ENCODE peak calls at places on chromosome 14, in ten cellular contexts. B is uterus; W is naive thymus-derived CD4-positive, alpha-beta T cell; L is right atrium auricular region; D is keratinocyte; T is K562; M is CD8-positive, alpha-beta memory T cell; P is lower lobe of right lung; R is transverse colon; G is stomach. S is an unnamed sample.

GRCh38 chr14:93105362-93105761 is 10.4 kb downstream of the ITPK1 start:
- DNase-seq in R (peak; percentile 57), D (no peak), B (no peak), P (peak; percentile 85), W (no peak), G (peak; percentile 41), T (no peak), L (peak; percentile 73), M (no peak), S (peak; percentile 89)

GRCh38 chr14:65958664-65959562 is 527.3 kb upstream of the CCDC196 start:
- DNase-seq in L (no peak), B (no peak), D (no peak), M (no peak), P (no peak), R (no peak), W (peak; percentile 50), G (no peak), T (peak; percentile 30), S (no peak)

GRCh38 chr14:21231020-21231652 is 38.1 kb downstream of the HNRNPC start:
- DNase-seq in L (no peak), P (no peak), G (no peak), R (no peak), M (no peak), D (no peak), T (no peak), W (peak; percentile 40), B (no peak), S (no peak)

GRCh38 chr14:79915411-79915810 is 295.9 kb downstream of the DIO2 start:
- DNase-seq in R (no peak), G (no peak), D (no peak), L (no peak), T (no peak), W (no peak), P (no peak), M (no peak), B (no peak), S (no peak)

GRCh38 chr14:67599698-67600561 is at the start of gene PIGH:
- DNase-seq in M (peak; percentile 94), W (peak; percentile 93), G (peak; percentile 92), R (peak; percentile 95), T (peak; percentile 92), L (peak; percentile 84), B (peak; percentile 92), P (peak; percentile 91), D (no peak), S (peak; percentile 99)

GRCh38 chr14:94115068-94115591 is 4.6 kb downstream of the IFI27 start:
- DNase-seq in W (no peak), G (peak; percentile 34), T (no peak), M (no peak), L (no peak), D (no peak), B (no peak), R (peak; percentile 47), P (no peak), S (peak; percentile 52)

GRCh38 chr14:64504310-64504896 is at the start of gene ZBTB1:
- DNase-seq in M (peak; percentile 79), T (peak; percentile 71), P (peak; percentile 94), W (peak; percentile 87), D (no peak), L (peak; percentile 87), G (peak; percentile 83), B (peak; percentile 78), R (peak; percentile 85), S (peak; percentile 90)

GRCh38 chr14:37641117-37641516 is 45.7 kb downstream of the TTC6 start:
- DNase-seq in W (no peak), R (no peak), G (no peak), D (no peak), L (no peak), B (no peak), M (no peak), T (no peak), P (no peak), S (no peak)

GRCh38 chr14:90797919-90798318 is 18.3 kb downstream of the TTC7B start:
- DNase-seq in M (no peak), T (no peak), P (no peak), L (no peak), B (no peak), W (no peak), D (peak; percentile 74), G (no peak), R (no peak), S (no peak)

DNA sequence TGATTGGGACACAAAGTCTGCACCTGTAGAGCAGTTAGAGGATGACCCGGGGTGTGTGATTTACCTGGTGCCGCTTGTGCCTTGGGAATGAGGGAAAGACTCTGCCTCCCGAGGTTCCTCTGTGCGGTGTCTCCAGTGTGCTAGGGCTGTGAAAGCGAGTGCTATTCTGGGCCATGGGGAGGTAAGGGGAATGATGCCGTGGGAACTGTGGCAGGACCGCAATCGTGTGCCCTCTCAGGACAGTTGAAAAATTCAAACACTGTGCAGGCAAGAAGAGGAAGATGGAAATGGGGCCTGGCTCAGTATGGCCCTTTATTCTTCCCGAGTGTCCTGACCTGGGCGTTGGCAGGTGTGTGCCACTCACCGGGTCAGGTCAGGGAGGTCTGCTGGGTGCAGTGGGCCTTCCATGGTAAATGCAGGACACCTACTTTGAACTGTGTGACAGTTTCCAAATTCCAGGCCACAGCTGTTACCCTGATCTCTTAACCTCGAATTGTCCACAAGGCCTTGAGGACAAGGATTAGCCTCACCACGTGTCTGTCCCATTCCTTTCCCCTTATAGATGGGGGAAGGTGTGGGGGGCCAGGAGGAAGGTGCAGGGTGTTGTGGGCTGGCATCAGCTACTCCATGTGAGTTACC is 1.4 kb downstream of the SIVA1 start:
- DNase-seq in P (no peak), R (no peak), T (no peak), D (no peak), W (no peak), B (no peak), M (no peak), G (no peak), L (no peak), S (no peak)
- H3K27ac ChIP-seq in P (peak overlapping the region; percentile 98), R (peak overlapping the region; percentile 92), T (no peak overlapping the region), D (peak overlapping the region; percentile 84), W (peak overlapping the region; percentile 95), B (no peak overlapping the region), M (peak overlapping the region; percentile 91), G (peak overlapping the region; percentile 92), L (peak overlapping the region; percentile 87), S (peak overlapping the region; percentile 91)

GRCh38 chr14:81193924-81194633 is 26.7 kb downstream of the GTF2A1 start:
- DNase-seq in B (no peak), R (no peak), L (no peak), M (no peak), P (no peak), D (no peak), G (no peak), W (no peak), T (no peak), S (no peak)
- H3K36me3 ChIP-seq in B (no peaks in the 10 kb centered on the region), R (peaks cover 67% of the 10 kb centered on the region), L (peaks cover 62% of the 10 kb centered on the region), M (peaks cover 23% of the 10 kb centered on the region), P (peaks cover 81% of the 10 kb centered on the region), D (peaks cover 7% of the 10 kb centered on the region), G (peaks cover 21% of the 10 kb centered on the region), W (peaks cover 21% of the 10 kb centered on the region), T (peaks cover 82% of the 10 kb centered on the region), S (peaks cover 35% of the 10 kb centered on the region)

DNA sequence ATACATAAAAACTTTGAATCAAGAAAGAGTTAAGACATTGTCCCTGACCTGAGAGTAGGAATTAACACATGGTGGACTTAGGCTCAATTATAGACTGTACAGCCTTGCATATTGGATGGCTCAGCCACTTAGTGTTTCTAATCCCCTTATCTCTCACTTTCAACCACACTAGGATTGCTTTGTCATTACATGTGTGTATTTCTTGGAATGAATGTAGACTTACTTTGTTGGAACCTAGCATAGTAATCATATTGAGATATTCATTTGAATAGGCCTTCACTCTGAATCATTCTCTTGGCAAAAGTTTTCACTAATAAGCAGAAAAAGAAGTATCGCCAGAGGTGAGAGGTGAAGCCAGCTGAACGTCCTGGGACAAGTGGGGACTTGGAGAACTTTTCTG is 1973.9 kb upstream of the FLRT2 start:
- DNase-seq in T (no peak), G (no peak), M (no peak), P (no peak), D (no peak), W (no peak), R (no peak), L (no peak), B (no peak), S (no peak)
- H3K27ac ChIP-seq in T (no peak overlapping the region), G (no peak overlapping the region), M (no peak overlapping the region), P (no peak overlapping the region), D (no peak overlapping the region), W (no peak overlapping the region), R (no peak overlapping the region), L (no peak overlapping the region), B (no peak overlapping the region), S (no peak overlapping the region)

DNA sequence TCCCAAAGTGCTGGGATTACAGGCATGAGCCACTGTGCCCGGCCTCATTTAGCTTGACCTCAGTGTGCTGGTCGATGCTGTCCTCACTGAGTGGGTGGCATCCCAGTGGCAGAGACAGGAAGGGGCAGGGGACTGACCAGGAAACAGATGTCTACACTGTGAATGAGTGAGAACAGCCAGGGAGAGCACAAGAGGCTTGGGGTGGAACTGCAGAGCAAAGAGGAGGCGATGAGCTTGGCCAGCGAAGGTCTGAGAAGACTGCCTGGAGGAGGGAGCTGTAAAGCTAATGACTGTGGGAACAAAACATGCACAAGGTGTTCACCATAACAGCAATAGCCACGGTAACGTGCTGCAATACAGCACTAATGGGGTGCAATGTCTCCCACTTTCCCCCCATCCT is 57.2 kb upstream of the BEGAIN start:
- DNase-seq in D (no peak), B (no peak), L (no peak), W (no peak), R (no peak), G (no peak), M (no peak), P (no peak), T (peak; percentile 12), S (no peak)
- H3K36me3 ChIP-seq in D (no peaks in the 10 kb centered on the region), B (no peaks in the 10 kb centered on the region), L (no peaks in the 10 kb centered on the region), W (no peaks in the 10 kb centered on the region), R (no peaks in the 10 kb centered on the region), G (no peaks in the 10 kb centered on the region), M (no peaks in the 10 kb centered on the region), P (no peaks in the 10 kb centered on the region), T (no peaks in the 10 kb centered on the region), S (no peaks in the 10 kb centered on the region)

GRCh38 chr14:59406454-59407245 is 58.5 kb downstream of the GPR135 start:
- DNase-seq in G (no peak), R (no peak), M (no peak), W (no peak), P (no peak), D (no peak), T (peak; percentile 17), L (no peak), B (no peak), S (no peak)
- H3K27ac ChIP-seq in G (peak overlapping the region; percentile 55), R (no peak overlapping the region), M (no peak overlapping the region), W (no peak overlapping the region), P (peak overlapping the region; percentile 63), D (peak overlapping the region; percentile 82), T (no peak overlapping the region), L (peak overlapping the region; percentile 73), B (peak overlapping the region; percentile 77), S (peak overlapping the region; percentile 52)

GRCh38 chr14:96863986-96864330 is 66.8 kb downstream of the VRK1 start:
- DNase-seq in L (no peak), R (no peak), B (no peak), P (no peak), T (no peak), M (no peak), G (no peak), W (no peak), D (no peak), S (no peak)
- H3K36me3 ChIP-seq in L (no peaks in the 10 kb centered on the region), R (no peaks in the 10 kb centered on the region), B (no peaks in the 10 kb centered on the region), P (no peaks in the 10 kb centered on the region), T (peaks cover 70% of the 10 kb centered on the region), M (peaks cover 5% of the 10 kb centered on the region), G (no peaks in the 10 kb centered on the region), W (peaks cover 4% of the 10 kb centered on the region), D (peaks cover 6% of the 10 kb centered on the region), S (no peaks in the 10 kb centered on the region)

S was measured in upper lobe of left lung.